ENCODE peak calls at places on chromosome 15, in four cellular contexts. F, L, A and D are unnamed samples.

GRCh38 chr15:39587291-39587909 is 6.5 kb downstream of the THBS1 start:
- DNase-seq in F (no peak), L (no peak), A (no peak), D (no peak)

GRCh38 chr15:44193651-44194396 is 1.2 kb downstream of the FRMD5 start:
- DNase-seq in A (no peak), F (no peak), L (no peak), D (no peak)

GRCh38 chr15:74788716-74789151 is 6.9 kb downstream of the CSK start:
- DNase-seq in A (no peak), F (peak), L (no peak), D (no peak)

GRCh38 chr15:74038707-74039655 is 43.4 kb downstream of the GOLGA6A start:
- DNase-seq in A (no peak), F (no peak), L (peak), D (no peak)

GRCh38 chr15:58568157-58568571 is 136.4 kb downstream of the LIPC start:
- DNase-seq in L (peak), A (no peak), F (no peak), D (no peak)

GRCh38 chr15:93587046-93587445 is 498.0 kb upstream of the RGMA start:
- DNase-seq in A (no peak), F (no peak), L (no peak), D (no peak)

GRCh38 chr15:90667063-90667754 is 49.9 kb upstream of the BLM start:
- DNase-seq in A (no peak), L (no peak), F (no peak), D (no peak)

GRCh38 chr15:39801641-39802309 is 19.1 kb upstream of the FSIP1 start:
- DNase-seq in F (no peak), L (peak), A (peak), D (no peak)

GRCh38 chr15:54605556-54605955 is 591.2 kb downstream of the RSL24D1 start:
- DNase-seq in A (no peak), L (no peak), F (no peak), D (no peak)

GRCh38 chr15:73921257-73921890 is 4.9 kb upstream of the LOXL1 start:
- DNase-seq in F (no peak), L (no peak), A (no peak), D (no peak)

GRCh38 chr15:90223441-90224165 is 10.1 kb downstream of the CIB1 start:
- DNase-seq in F (no peak), L (no peak), A (no peak), D (no peak)

GRCh38 chr15:91908401-91908800 is 54.9 kb downstream of the SLCO3A1 start:
- DNase-seq in A (no peak), F (no peak), L (no peak), D (no peak)

GRCh38 chr15:36658321-36658720 is 78.9 kb downstream of the CDIN1 start:
- DNase-seq in F (no peak), A (no peak), L (no peak), D (no peak)

GRCh38 chr15:52228928-52229327 is 37.7 kb upstream of the GNB5 start:
- DNase-seq in L (peak), A (peak), F (no peak), D (peak)

GRCh38 chr15:86988075-86988474 is 908.4 kb downstream of the AGBL1 start:
- DNase-seq in L (no peak), A (no peak), F (no peak), D (no peak)

GRCh38 chr15:22895465-22896190 is 57.2 kb downstream of the NIPA2 start:
- DNase-seq in A (no peak), F (peak), L (peak), D (no peak)

GRCh38 chr15:42730135-42730534 is 6.8 kb downstream of the CDAN1 start:
- DNase-seq in L (no peak), A (no peak), F (no peak), D (no peak)

GRCh38 chr15:72195101-72195511 is 2.5 kb downstream of the GRAMD2A start:
- DNase-seq in L (no peak), F (no peak), A (no peak), D (no peak)

GRCh38 chr15:38072507-38073277 is 138.3 kb downstream of the TMCO5A start:
- DNase-seq in L (no peak), F (no peak), A (peak), D (peak)

GRCh38 chr15:66783327-66784124 is 81.5 kb downstream of the SMAD6 start:
- DNase-seq in L (no peak), F (no peak), A (no peak), D (no peak)

GRCh38 chr15:75720787-75721461 is 8.3 kb upstream of the CSPG4 start:
- DNase-seq in F (no peak), L (peak), A (peak), D (no peak)

GRCh38 chr15:89997079-89997478 is 4.0 kb upstream of the ZNF710 start:
- DNase-seq in A (no peak), F (no peak), L (no peak), D (no peak)

GRCh38 chr15:60917469-60918130 is 311.5 kb downstream of the RORA start:
- DNase-seq in F (no peak), A (no peak), L (no peak), D (no peak)

GRCh38 chr15:55789066-55789660 is 46.2 kb upstream of the PRTG start:
- DNase-seq in F (no peak), L (peak), A (no peak), D (no peak)

GRCh38 chr15:40912478-40912877 is 16.7 kb upstream of the DLL4 start:
- DNase-seq in A (no peak), L (no peak), F (no peak), D (no peak)

GRCh38 chr15:65085990-65086679 is 9.6 kb downstream of the KBTBD13 start:
- DNase-seq in F (no peak), A (peak), L (peak), D (no peak)

GRCh38 chr15:70486451-70487379 is 276.6 kb downstream of the UACA start:
- DNase-seq in F (peak), A (no peak), L (no peak), D (no peak)

GRCh38 chr15:78257681-78258080 is 6.7 kb upstream of the DNAJA4 start:
- DNase-seq in L (no peak), A (no peak), F (no peak), D (no peak)

GRCh38 chr15:59178151-59178705 is 28.4 kb upstream of the LDHAL6B start:
- DNase-seq in F (no peak), A (no peak), L (no peak), D (no peak)

GRCh38 chr15:82611348-82611747 is 35.8 kb downstream of the CPEB1 start:
- DNase-seq in A (no peak), L (no peak), F (no peak), D (no peak)

GRCh38 chr15:73265536-73266153 is 103.1 kb downstream of the HCN4 start:
- DNase-seq in L (peak), A (peak), F (no peak), D (no peak)

GRCh38 chr15:66036859-66037258 is 167.6 kb downstream of the RAB11A start:
- DNase-seq in F (no peak), A (no peak), L (no peak), D (no peak)

GRCh38 chr15:22979699-22980188 is 424 bp downstream of the CYFIP1 start:
- DNase-seq in F (no peak), A (no peak), L (no peak), D (no peak)

GRCh38 chr15:58148633-58149032 is 10.5 kb downstream of the AQP9 start:
- DNase-seq in L (no peak), F (no peak), A (no peak), D (no peak)

GRCh38 chr15:69957175-69957574 is 140.5 kb downstream of the TLE3 start:
- DNase-seq in A (no peak), F (no peak), L (no peak), D (no peak)

GRCh38 chr15:39270976-39271375 is 309.9 kb upstream of the THBS1 start:
- DNase-seq in F (no peak), L (no peak), A (no peak), D (no peak)

GRCh38 chr15:72184165-72184811 is 13.3 kb downstream of the GRAMD2A start:
- DNase-seq in F (no peak), L (no peak), A (peak), D (no peak)

GRCh38 chr15:80804970-80805495 is 25.9 kb downstream of the CEMIP start:
- DNase-seq in A (peak), L (no peak), F (no peak), D (no peak)

DNA sequence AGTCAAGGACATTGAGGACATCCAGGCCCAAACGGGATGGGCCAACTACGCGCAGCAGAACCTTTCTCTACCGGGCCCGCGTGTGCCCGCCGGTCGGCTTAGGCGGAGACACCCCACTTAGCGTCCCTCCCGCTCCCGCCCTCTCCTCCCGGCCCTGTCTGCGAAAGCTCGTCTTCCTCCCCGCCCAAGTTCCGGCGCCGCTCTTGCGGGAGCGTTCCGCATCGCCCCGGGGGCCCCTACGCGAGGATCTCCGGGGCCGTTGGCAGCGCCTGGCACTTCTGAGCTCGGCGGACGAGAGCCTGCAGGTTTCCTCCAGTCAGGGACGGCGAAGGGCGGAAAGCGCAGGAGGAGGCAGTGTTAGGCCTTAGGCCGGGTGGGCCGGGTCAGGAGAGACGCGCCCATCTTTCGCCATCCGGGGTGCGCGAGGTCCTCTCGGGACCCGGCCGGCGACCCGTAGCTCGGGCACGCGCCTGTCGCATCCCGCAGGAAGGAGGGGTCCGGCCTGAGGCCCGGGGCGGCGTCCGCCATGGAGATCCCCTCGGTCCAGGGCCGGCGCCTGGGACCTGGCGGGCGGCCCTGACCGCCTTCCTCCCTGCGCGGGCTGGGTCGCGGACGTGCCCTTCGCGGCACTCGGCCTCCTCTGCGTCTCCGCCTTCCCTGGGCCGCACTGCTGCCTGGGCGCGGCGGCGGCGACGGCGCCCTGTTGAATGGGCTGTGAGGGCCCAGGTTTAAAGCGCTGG is at the start of gene FEM1B:
- DNase-seq in A (peak), F (peak), L (peak), D (peak)
- TF ChIP-seq EP300 in A (peak), F (peak), L (peak), D (no peak)

GRCh38 chr15:28901987-28902745 is 16.4 kb downstream of the APBA2 start:
- DNase-seq in L (no peak), F (no peak), A (no peak), D (no peak)
- TF ChIP-seq ZNF274 in L (no peak), F (no peak), A (no peak), D (no peak)

GRCh38 chr15:99140590-99140989 is 35.7 kb downstream of the SYNM start:
- DNase-seq in A (no peak), F (no peak), L (no peak), D (no peak)
- TF ChIP-seq EP300 in A (no peak), F (no peak), L (no peak), D (no peak)

DNA sequence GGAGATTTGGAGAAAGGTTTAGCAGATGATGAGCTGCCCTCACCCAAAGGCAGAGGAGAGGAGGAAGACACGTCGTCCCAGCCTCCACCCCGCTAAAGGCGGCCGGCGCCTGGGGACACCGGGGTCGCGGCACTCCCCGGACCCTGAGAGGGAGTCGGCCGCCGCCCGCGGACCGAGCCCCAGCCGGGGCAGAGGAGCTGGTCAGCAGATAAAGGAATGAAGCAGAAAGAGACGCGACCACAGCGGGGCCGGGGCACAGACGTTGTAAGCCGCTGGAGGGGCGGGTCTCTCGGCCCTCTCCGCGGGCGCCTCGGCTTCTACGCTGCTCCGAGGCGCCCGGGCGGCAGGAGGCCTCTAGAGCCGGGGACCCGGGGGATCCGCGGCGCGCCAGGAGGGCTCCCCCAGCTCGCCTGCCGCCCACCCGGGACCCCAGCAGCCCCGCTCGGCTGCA is 477 bp downstream of the HERC1 start:
- DNase-seq in L (peak), A (no peak), F (no peak), D (no peak)
- TF ChIP-seq ZNF274 in L (no peak), A (peak), F (no peak), D (no peak)

DNA sequence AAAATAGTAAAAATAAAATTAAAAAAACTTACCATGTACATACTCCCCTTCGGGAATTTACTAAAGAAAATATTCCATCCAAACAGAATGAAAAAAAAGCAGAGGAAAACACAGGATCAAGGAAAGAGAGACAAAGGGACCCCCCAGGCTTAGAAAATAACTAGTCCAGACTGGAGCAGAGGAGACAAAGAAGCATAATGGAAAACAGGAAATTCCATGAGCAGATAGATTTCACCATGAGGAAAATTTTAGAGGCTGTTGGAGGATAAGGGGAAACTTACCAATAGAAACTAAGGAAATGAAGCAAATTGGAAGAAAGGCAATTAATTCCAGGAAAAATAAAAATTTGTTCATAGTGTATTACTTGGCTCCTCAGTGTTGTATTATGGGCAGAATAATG is 36.7 kb downstream of the SLC27A2 start:
- DNase-seq in L (no peak), A (no peak), F (no peak), D (no peak)
- TF ChIP-seq EP300 in L (no peak), A (no peak), F (no peak), D (no peak)

DNA sequence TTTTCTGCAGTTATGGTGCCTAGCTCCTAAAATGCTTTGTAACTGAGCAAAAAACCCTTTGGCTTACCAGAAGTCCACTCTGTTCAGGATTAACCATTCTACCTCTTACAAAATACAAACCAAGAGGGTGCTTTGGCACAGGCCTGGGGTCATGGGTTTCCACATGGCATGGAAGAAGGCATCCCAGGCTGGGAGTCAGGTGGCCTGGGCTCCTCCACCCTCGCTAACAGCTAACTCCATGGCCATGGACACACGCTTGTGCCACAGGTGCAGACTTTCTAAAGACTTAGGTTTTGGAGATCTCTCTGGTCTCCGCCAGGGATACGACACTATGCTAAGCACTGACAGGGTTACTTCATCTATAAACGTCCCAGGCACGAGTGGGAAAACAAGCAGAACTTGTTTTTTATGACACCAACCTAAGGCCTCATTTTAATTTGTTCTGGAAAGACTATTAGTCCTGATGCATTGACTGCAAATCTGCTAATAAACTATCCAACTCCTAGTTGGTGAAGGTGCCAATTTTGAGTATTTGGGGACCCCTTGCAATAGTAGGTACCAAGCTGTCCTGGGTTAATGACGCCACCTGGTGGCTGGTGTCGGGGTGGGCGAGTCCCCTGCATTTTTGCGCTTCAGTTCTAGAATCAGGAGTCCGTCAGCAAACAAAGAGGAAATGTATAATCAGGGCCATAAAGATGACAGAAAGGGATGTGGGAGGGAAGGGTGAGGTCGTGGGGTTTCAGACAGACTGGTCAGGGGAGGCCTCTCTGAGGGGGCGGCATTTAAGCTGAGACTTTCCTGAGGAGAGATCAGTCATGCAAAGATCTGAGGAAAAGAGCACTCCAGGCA is 10.3 kb upstream of the ALDH1A3 start:
- DNase-seq in L (peak), A (no peak), F (no peak), D (peak)
- TF ChIP-seq ZNF274 in L (no peak), A (no peak), F (no peak), D (no peak)